ENCODE peak calls at places on chromosome 4, in nine cellular contexts. W, U, C, B, H, T, K, X and V are unnamed samples.

GRCh38 chr4:123362103-123362502 is 34.5 kb upstream of the SPRY1 start:
- DNase-seq in W (no peak), U (no peak), C (no peak), B (no peak), H (no peak), T (no peak), K (no peak), X (no peak), V (no peak)

GRCh38 chr4:54189140-54189539 is 40.0 kb upstream of the PDGFRA start:
- DNase-seq in W (no peak), U (no peak), C (no peak), B (no peak), H (peak; percentile 64), T (no peak), K (no peak), X (no peak), V (no peak)

GRCh38 chr4:183348706-183349659 is 26.8 kb upstream of the CLDN24 start:
- DNase-seq in W (no peak), U (peak; percentile 99), C (no peak), B (no peak), H (peak; percentile 95), T (no peak), K (no peak), X (no peak), V (peak; percentile 55)

GRCh38 chr4:55980725-55981124 is 32.0 kb downstream of the CEP135 start:
- DNase-seq in W (peak; percentile 18), U (no peak), C (no peak), B (no peak), H (no peak), T (no peak), K (no peak), X (no peak), V (no peak)

GRCh38 chr4:142126890-142127497 is 490.6 kb downstream of the IL15 start:
- DNase-seq in W (peak; percentile 6), U (peak; percentile 62), C (peak; percentile 66), B (peak; percentile 31), H (peak; percentile 80), T (no peak), K (peak; percentile 24), X (peak; percentile 60), V (peak; percentile 56)

GRCh38 chr4:130368668-130369067 is 1272.7 kb downstream of the C4orf33 start:
- DNase-seq in W (no peak), U (no peak), C (no peak), B (no peak), H (no peak), T (no peak), K (no peak), X (no peak), V (no peak)

GRCh38 chr4:80268081-80268823 is 1.8 kb downstream of the FGF5 start:
- DNase-seq in W (peak; percentile 18), U (no peak), C (no peak), B (peak; percentile 58), H (peak; percentile 53), T (no peak), K (no peak), X (no peak), V (no peak)

GRCh38 chr4:120317713-120318112 is 251.1 kb upstream of the MAD2L1 start:
- DNase-seq in W (no peak), U (no peak), C (no peak), B (no peak), H (no peak), T (no peak), K (no peak), X (no peak), V (no peak)

DNA sequence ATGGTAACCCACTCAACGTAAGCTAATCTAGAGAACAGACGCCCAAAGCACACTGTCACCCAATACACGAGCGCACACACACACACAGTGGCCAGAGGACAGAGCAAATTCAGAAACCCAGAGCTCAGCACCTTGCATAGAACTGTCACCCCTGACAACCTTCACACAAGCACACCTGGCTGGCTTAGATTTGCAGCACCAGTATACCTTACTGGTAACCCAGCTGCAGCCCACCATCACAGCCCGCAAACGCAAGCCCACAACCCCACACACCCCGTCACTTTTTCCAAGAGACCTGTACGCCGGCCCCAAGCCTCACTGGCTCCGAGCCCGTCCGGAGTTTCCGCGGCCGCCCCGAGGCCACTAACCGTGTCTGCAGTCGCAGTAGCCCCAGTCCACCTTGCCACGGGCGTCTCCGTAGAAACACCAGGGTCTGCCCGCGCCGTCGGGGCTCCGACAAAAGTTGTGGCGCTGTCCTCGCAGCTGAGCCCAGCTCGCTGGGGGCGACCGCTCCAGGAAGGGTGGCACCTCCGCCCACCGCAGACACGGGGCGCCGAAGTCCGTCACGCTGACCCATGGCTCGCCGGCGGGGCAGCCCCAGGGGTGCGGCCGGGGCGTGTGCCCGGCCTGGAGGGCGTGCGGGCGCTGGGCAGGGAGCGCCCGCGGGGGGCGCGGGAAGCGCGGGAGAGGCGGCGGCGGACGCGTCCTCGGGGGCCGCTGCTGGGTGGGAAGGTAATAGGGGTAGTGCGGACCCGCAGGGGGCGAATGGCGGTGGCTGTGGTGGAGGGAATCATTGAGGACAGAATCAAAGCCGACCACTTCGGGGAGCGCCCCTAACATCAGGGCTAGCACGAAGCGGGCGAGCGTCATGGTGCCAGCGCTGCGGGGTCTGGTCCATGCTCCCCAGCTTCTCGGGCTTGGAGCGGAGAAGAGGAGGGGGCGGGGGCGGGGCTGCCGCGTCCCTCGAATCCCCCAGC is 664 bp downstream of the PRSS12 start:
- DNase-seq in W (peak; percentile 35), U (peak; percentile 67), C (peak; percentile 65), B (peak; percentile 57), H (peak; percentile 59), T (peak; percentile 70), K (peak; percentile 14), X (no peak), V (peak; percentile 59)
- TF ChIP-seq CTCF in W (no peak), U (no peak), C (no peak), B (no peak), H (no peak), T (no peak), K (no peak), X (no peak), V (no peak)

GRCh38 chr4:145839151-145839550 is 99.5 kb downstream of the ZNF827 start:
- DNase-seq in W (no peak), U (no peak), C (no peak), B (peak; percentile 56), H (peak; percentile 34), T (no peak), K (no peak), X (no peak), V (no peak)

GRCh38 chr4:145840801-145841200 is 97.8 kb downstream of the ZNF827 start:
- DNase-seq in W (no peak), U (no peak), C (no peak), B (no peak), H (no peak), T (no peak), K (no peak), X (no peak), V (no peak)

GRCh38 chr4:145842224-145842887 is 96.3 kb downstream of the ZNF827 start:
- DNase-seq in W (no peak), U (peak; percentile 16), C (no peak), B (peak; percentile 52), H (no peak), T (no peak), K (no peak), X (no peak), V (no peak)

GRCh38 chr4:145843148-145843547 is 95.5 kb downstream of the ZNF827 start:
- DNase-seq in W (no peak), U (peak; percentile 79), C (no peak), B (no peak), H (peak; percentile 83), T (no peak), K (no peak), X (no peak), V (no peak)

DNA sequence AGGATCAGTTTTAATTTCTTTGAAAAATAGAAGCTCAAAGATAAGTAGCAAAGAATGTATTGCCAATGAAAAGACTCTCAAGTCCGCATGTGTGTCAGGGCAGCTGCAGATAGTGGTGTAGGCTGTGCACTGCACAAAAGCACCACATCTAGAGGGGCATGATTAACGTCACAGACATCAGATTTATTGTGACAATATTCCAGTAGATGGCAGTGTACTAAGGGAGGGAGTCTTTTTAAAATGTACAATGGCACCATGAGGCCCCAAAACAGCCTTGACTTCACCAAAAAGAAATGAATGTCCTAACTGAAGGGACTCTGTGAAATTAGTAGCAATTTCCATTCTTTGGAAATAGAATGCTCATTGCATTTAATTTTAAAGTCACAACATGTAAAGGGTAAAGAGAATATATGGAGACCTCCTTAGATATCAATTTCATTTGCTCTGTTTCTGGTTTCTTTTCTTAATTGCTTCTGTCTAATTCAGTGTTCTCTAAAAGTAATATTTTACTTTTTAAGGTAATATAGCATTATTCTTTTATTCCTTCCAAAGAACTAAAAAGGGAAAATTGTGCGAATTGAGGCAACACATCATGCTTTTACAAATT is 98.4 kb downstream of the ZNF827 start:
- DNase-seq in W (peak; percentile 55), U (peak; percentile 43), C (no peak), B (no peak), H (peak; percentile 38), T (no peak), K (no peak), X (no peak), V (peak; percentile 13)
- TF ChIP-seq CTCF in W (peak; percentile 31), U (peak; percentile 75), C (no peak), B (peak; percentile 39), H (peak; percentile 38), T (peak; percentile 56), K (peak; percentile 54), X (no peak), V (no peak)

GRCh38 chr4:101791189-101791572 is 651 bp downstream of the BANK1 start:
- DNase-seq in W (peak; percentile 31), U (no peak), C (no peak), B (no peak), H (no peak), T (no peak), K (no peak), X (no peak), V (peak; percentile 35)

GRCh38 chr4:101793397-101793796 is 2.9 kb downstream of the BANK1 start:
- DNase-seq in W (no peak), U (no peak), C (no peak), B (no peak), H (no peak), T (no peak), K (no peak), X (no peak), V (no peak)

GRCh38 chr4:101792056-101792575 is 1.6 kb downstream of the BANK1 start:
- DNase-seq in W (no peak), U (no peak), C (no peak), B (no peak), H (no peak), T (no peak), K (no peak), X (no peak), V (no peak)

GRCh38 chr4:101787917-101788316 is 2.6 kb upstream of the BANK1 start:
- DNase-seq in W (no peak), U (no peak), C (no peak), B (no peak), H (no peak), T (no peak), K (no peak), X (no peak), V (no peak)

DNA sequence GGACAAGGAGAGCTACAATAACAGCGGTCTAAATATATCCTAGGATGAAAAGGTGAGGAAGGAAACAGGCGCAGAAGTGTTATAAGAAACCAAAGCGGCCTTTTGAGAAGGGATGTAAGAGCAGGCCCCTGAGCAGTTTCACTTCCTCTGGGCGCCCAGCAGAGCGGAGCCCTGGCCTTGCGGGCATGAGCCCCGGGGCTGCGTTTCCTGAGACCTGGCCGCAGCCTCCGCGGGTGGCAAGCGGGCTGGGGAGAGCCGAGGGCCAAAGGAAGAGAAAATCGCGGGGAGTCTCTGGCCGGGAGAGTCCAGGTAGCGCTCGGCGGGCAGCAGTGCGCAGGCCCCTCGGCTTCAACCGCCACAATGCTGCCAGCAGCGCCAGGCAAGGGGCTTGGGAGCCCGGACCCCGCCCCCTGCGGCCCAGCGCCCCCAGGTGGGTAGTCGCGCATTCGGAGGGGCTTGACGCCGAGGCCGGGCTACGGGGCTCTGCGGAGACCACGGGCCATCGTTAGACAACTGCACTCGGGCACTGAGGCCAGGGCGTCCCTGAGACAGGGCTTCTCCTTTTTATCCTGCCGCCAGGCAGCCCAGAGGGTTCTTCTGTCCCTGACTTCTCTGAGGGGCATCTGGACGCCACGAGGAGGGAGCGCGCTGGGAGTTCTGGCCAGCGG is at the start of gene BANK1:
- DNase-seq in W (peak; percentile 84), U (no peak), C (no peak), B (peak; percentile 88), H (peak; percentile 2), T (peak; percentile 86), K (peak; percentile 89), X (no peak), V (peak; percentile 67)
- TF ChIP-seq CTCF in W (peak; percentile 17), U (peak; percentile 18), C (no peak), B (peak; percentile 70), H (no peak), T (peak; percentile 24), K (peak; percentile 59), X (no peak), V (peak; percentile 30)

DNA sequence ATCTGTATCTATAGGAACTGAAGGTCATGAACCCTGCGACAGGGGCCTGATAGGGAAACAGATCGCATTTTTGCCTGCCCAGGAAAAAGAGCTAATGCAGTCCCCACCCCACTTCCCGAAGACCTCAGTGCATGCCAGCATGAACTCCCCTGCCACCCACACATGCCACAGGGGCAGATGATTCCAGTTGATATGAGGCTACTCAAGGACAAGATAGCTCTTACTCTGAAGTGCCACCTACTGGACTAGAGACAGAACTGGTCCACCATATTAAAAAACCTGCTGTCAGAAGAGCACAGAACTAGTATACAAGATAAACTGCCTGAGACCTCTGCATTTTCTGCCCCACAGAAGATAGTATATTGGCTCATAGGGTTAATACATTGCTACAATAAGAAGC is 68.0 kb downstream of the YIPF7 start:
- DNase-seq in W (peak; percentile 9), U (no peak), C (no peak), B (peak; percentile 29), H (no peak), T (no peak), K (no peak), X (no peak), V (no peak)
- TF ChIP-seq CTCF in W (peak; percentile 15), U (no peak), C (no peak), B (peak; percentile 63), H (no peak), T (no peak), K (peak; percentile 52), X (no peak), V (no peak)